ENCODE peak calls at places on chromosomes 5 and 9, in nine cellular contexts. One of them, this sample, is unnamed.

GRCh38 chr5:123549256-123549904 is 37.4 kb downstream of the CSNK1G3 start:
- DNase-seq in cardiac muscle cell: no peak
- DNase-seq in A549: no peak
- DNase-seq in heart left ventricle: no peak
- DNase-seq in thyroid gland: no peak
- DNase-seq in heart right ventricle: no peak
- DNase-seq in upper lobe of right lung: no peak
- DNase-seq in right lobe of liver: no peak
- DNase-seq in mesendoderm: no peak
- DNase-seq in this sample: no peak

GRCh38 chr5:56443826-56444225 is 210.7 kb upstream of the ANKRD55 start:
- DNase-seq in cardiac muscle cell: no peak
- DNase-seq in A549: no peak
- DNase-seq in heart left ventricle: no peak
- DNase-seq in thyroid gland: no peak
- DNase-seq in heart right ventricle: no peak
- DNase-seq in upper lobe of right lung: no peak
- DNase-seq in right lobe of liver: no peak
- DNase-seq in mesendoderm: no peak
- DNase-seq in this sample: no peak

GRCh38 chr5:108321341-108321740 is 60.6 kb downstream of the FBXL17 start:
- DNase-seq in cardiac muscle cell: no peak
- DNase-seq in A549: no peak
- DNase-seq in heart left ventricle: no peak
- DNase-seq in thyroid gland: no peak
- DNase-seq in heart right ventricle: no peak
- DNase-seq in upper lobe of right lung: no peak
- DNase-seq in right lobe of liver: no peak
- DNase-seq in mesendoderm: no peak
- DNase-seq in this sample: no peak

GRCh38 chr9:84111726-84112125 is 131.1 kb downstream of the RMI1 start:
- DNase-seq in cardiac muscle cell: no peak
- DNase-seq in A549: no peak
- DNase-seq in heart left ventricle: no peak
- DNase-seq in thyroid gland: no peak
- DNase-seq in heart right ventricle: no peak
- DNase-seq in upper lobe of right lung: no peak
- DNase-seq in right lobe of liver: no peak
- DNase-seq in mesendoderm: no peak
- DNase-seq in this sample: no peak

GRCh38 chr9:93126825-93127368 is 7.2 kb downstream of the NINJ1 start:
- DNase-seq in cardiac muscle cell: peak; percentile 53
- DNase-seq in A549: no peak
- DNase-seq in heart left ventricle: peak; percentile 59
- DNase-seq in thyroid gland: peak; percentile 73
- DNase-seq in heart right ventricle: no peak
- DNase-seq in upper lobe of right lung: peak; percentile 72
- DNase-seq in right lobe of liver: peak; percentile 46
- DNase-seq in mesendoderm: peak; percentile 61
- DNase-seq in this sample: peak; percentile 16

GRCh38 chr5:62720036-62720441 is 141.4 kb downstream of the LRRC70 start:
- DNase-seq in cardiac muscle cell: peak; percentile 55
- DNase-seq in A549: peak; percentile 37
- DNase-seq in heart left ventricle: no peak
- DNase-seq in thyroid gland: peak; percentile 57
- DNase-seq in heart right ventricle: no peak
- DNase-seq in upper lobe of right lung: no peak
- DNase-seq in right lobe of liver: no peak
- DNase-seq in mesendoderm: peak; percentile 76
- DNase-seq in this sample: no peak

GRCh38 chr9:33229359-33230120 is 10.4 kb upstream of the SPINK4 start:
- DNase-seq in cardiac muscle cell: no peak
- DNase-seq in A549: peak; percentile 82
- DNase-seq in heart left ventricle: no peak
- DNase-seq in thyroid gland: peak; percentile 24
- DNase-seq in heart right ventricle: no peak
- DNase-seq in upper lobe of right lung: peak; percentile 88
- DNase-seq in right lobe of liver: no peak
- DNase-seq in mesendoderm: peak; percentile 50
- DNase-seq in this sample: no peak

GRCh38 chr9:97954550-97954989 is 16.6 kb upstream of the HEMGN start:
- DNase-seq in cardiac muscle cell: peak; percentile 77
- DNase-seq in A549: peak; percentile 76
- DNase-seq in heart left ventricle: peak; percentile 27
- DNase-seq in thyroid gland: peak; percentile 64
- DNase-seq in heart right ventricle: no peak
- DNase-seq in upper lobe of right lung: no peak
- DNase-seq in right lobe of liver: peak; percentile 64
- DNase-seq in mesendoderm: peak; percentile 85
- DNase-seq in this sample: no peak

GRCh38 chr5:176956756-176957155 is 49.8 kb downstream of the UIMC1 start:
- DNase-seq in cardiac muscle cell: no peak
- DNase-seq in A549: no peak
- DNase-seq in heart left ventricle: no peak
- DNase-seq in thyroid gland: no peak
- DNase-seq in heart right ventricle: no peak
- DNase-seq in upper lobe of right lung: no peak
- DNase-seq in right lobe of liver: no peak
- DNase-seq in mesendoderm: no peak
- DNase-seq in this sample: no peak

GRCh38 chr9:108078823-108079222 is 589.3 kb upstream of the KLF4 start:
- DNase-seq in cardiac muscle cell: no peak
- DNase-seq in A549: no peak
- DNase-seq in heart left ventricle: no peak
- DNase-seq in thyroid gland: no peak
- DNase-seq in heart right ventricle: no peak
- DNase-seq in upper lobe of right lung: no peak
- DNase-seq in right lobe of liver: no peak
- DNase-seq in mesendoderm: no peak
- DNase-seq in this sample: no peak

GRCh38 chr5:107979272-107979671 is 308.5 kb upstream of the EFNA5 start:
- DNase-seq in cardiac muscle cell: no peak
- DNase-seq in A549: no peak
- DNase-seq in heart left ventricle: no peak
- DNase-seq in thyroid gland: no peak
- DNase-seq in heart right ventricle: no peak
- DNase-seq in upper lobe of right lung: no peak
- DNase-seq in right lobe of liver: no peak
- DNase-seq in mesendoderm: no peak
- DNase-seq in this sample: no peak

GRCh38 chr5:81829242-81829641 is 78.3 kb upstream of the SSBP2 start:
- DNase-seq in cardiac muscle cell: no peak
- DNase-seq in A549: no peak
- DNase-seq in heart left ventricle: no peak
- DNase-seq in thyroid gland: no peak
- DNase-seq in heart right ventricle: no peak
- DNase-seq in upper lobe of right lung: no peak
- DNase-seq in right lobe of liver: peak; percentile 70
- DNase-seq in mesendoderm: no peak
- DNase-seq in this sample: no peak

GRCh38 chr5:159825551-159826051 is 90.7 kb upstream of the ADRA1B start:
- DNase-seq in cardiac muscle cell: no peak
- DNase-seq in A549: no peak
- DNase-seq in heart left ventricle: no peak
- DNase-seq in thyroid gland: peak; percentile 92
- DNase-seq in heart right ventricle: no peak
- DNase-seq in upper lobe of right lung: peak; percentile 87
- DNase-seq in right lobe of liver: no peak
- DNase-seq in mesendoderm: no peak
- DNase-seq in this sample: no peak

GRCh38 chr9:92980085-92980745 is 32.9 kb downstream of the FGD3 start:
- DNase-seq in cardiac muscle cell: no peak
- DNase-seq in A549: no peak
- DNase-seq in heart left ventricle: no peak
- DNase-seq in thyroid gland: no peak
- DNase-seq in heart right ventricle: no peak
- DNase-seq in upper lobe of right lung: no peak
- DNase-seq in right lobe of liver: no peak
- DNase-seq in mesendoderm: no peak
- DNase-seq in this sample: no peak

GRCh38 chr5:135387629-135387960 is 11.4 kb downstream of the MACROH2A1 start:
- DNase-seq in cardiac muscle cell: no peak
- DNase-seq in A549: no peak
- DNase-seq in heart left ventricle: no peak
- DNase-seq in thyroid gland: no peak
- DNase-seq in heart right ventricle: no peak
- DNase-seq in upper lobe of right lung: no peak
- DNase-seq in right lobe of liver: no peak
- DNase-seq in mesendoderm: no peak
- DNase-seq in this sample: no peak
- H3K4me1 ChIP-seq in cardiac muscle cell: peaks cover 59% of the 10 kb centered on the region
- H3K4me1 ChIP-seq in A549: peaks cover 22% of the 10 kb centered on the region
- H3K4me1 ChIP-seq in heart left ventricle: peaks cover 90% of the 10 kb centered on the region
- H3K4me1 ChIP-seq in thyroid gland: no peaks in the 10 kb centered on the region
- H3K4me1 ChIP-seq in heart right ventricle: peaks cover 74% of the 10 kb centered on the region
- H3K4me1 ChIP-seq in upper lobe of right lung: peaks cover 47% of the 10 kb centered on the region
- H3K4me1 ChIP-seq in right lobe of liver: no peaks in the 10 kb centered on the region
- H3K4me1 ChIP-seq in mesendoderm: no peaks in the 10 kb centered on the region
- H3K4me1 ChIP-seq in this sample: peaks cover 18% of the 10 kb centered on the region

GRCh38 chr5:58455495-58455894 is 4.4 kb downstream of the PLK2 start:
- DNase-seq in cardiac muscle cell: no peak
- DNase-seq in A549: no peak
- DNase-seq in heart left ventricle: no peak
- DNase-seq in thyroid gland: no peak
- DNase-seq in heart right ventricle: no peak
- DNase-seq in upper lobe of right lung: no peak
- DNase-seq in right lobe of liver: no peak
- DNase-seq in mesendoderm: no peak
- DNase-seq in this sample: no peak

GRCh38 chr5:58455066-58455465 is 4.8 kb downstream of the PLK2 start:
- DNase-seq in cardiac muscle cell: peak; percentile 27
- DNase-seq in A549: no peak
- DNase-seq in heart left ventricle: no peak
- DNase-seq in thyroid gland: no peak
- DNase-seq in heart right ventricle: no peak
- DNase-seq in upper lobe of right lung: no peak
- DNase-seq in right lobe of liver: no peak
- DNase-seq in mesendoderm: no peak
- DNase-seq in this sample: peak; percentile 9

GRCh38 chr5:58457040-58457439 is 2.8 kb downstream of the PLK2 start:
- DNase-seq in cardiac muscle cell: no peak
- DNase-seq in A549: no peak
- DNase-seq in heart left ventricle: no peak
- DNase-seq in thyroid gland: no peak
- DNase-seq in heart right ventricle: no peak
- DNase-seq in upper lobe of right lung: no peak
- DNase-seq in right lobe of liver: no peak
- DNase-seq in mesendoderm: no peak
- DNase-seq in this sample: no peak

GRCh38 chr5:58456486-58456885 is 3.4 kb downstream of the PLK2 start:
- DNase-seq in cardiac muscle cell: no peak
- DNase-seq in A549: no peak
- DNase-seq in heart left ventricle: no peak
- DNase-seq in thyroid gland: no peak
- DNase-seq in heart right ventricle: no peak
- DNase-seq in upper lobe of right lung: no peak
- DNase-seq in right lobe of liver: no peak
- DNase-seq in mesendoderm: no peak
- DNase-seq in this sample: no peak

GRCh38 chr5:58455966-58456365 is 3.9 kb downstream of the PLK2 start:
- DNase-seq in cardiac muscle cell: no peak
- DNase-seq in A549: no peak
- DNase-seq in heart left ventricle: peak; percentile 41
- DNase-seq in thyroid gland: no peak
- DNase-seq in heart right ventricle: no peak
- DNase-seq in upper lobe of right lung: no peak
- DNase-seq in right lobe of liver: no peak
- DNase-seq in mesendoderm: no peak
- DNase-seq in this sample: no peak
- H3K4me3 ChIP-seq in cardiac muscle cell: no peak overlapping the region
- H3K4me3 ChIP-seq in A549: peak overlapping the region; percentile 91
- H3K4me3 ChIP-seq in heart left ventricle: peak overlapping the region; percentile 97
- H3K4me3 ChIP-seq in thyroid gland: peak overlapping the region; percentile 4
- H3K4me3 ChIP-seq in heart right ventricle: peak overlapping the region; percentile 94
- H3K4me3 ChIP-seq in upper lobe of right lung: peak overlapping the region; percentile 80
- H3K4me3 ChIP-seq in right lobe of liver: no peak overlapping the region
- H3K4me3 ChIP-seq in mesendoderm: no peak overlapping the region
- H3K4me3 ChIP-seq in this sample: peak overlapping the region; percentile 83

DNA sequence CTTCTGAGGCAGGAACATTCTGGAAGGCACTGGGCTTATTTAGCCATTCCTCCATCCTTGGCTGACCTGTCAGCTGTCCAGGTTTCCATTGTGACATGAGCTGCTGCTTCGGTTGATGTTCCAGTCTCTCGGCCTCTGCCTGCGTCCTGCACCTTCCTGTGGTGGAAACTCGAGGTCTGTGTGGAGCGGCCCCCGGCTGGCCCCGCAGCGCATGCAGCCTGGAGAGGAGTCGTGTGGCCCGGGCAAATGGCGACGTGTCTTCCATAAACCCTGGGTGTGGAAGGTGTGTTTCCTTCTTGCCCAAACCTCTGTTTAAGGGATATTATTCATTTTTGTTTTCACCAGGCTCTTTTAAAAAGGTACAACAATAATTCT is 36.5 kb upstream of the SLC9A3 start:
- DNase-seq in cardiac muscle cell: no peak
- DNase-seq in A549: no peak
- DNase-seq in heart left ventricle: no peak
- DNase-seq in thyroid gland: peak; percentile 17
- DNase-seq in heart right ventricle: no peak
- DNase-seq in upper lobe of right lung: no peak
- DNase-seq in right lobe of liver: no peak
- DNase-seq in mesendoderm: no peak
- DNase-seq in this sample: no peak
- H3K27ac ChIP-seq in cardiac muscle cell: no peak overlapping the region
- H3K27ac ChIP-seq in A549: no peak overlapping the region
- H3K27ac ChIP-seq in heart left ventricle: no peak overlapping the region
- H3K27ac ChIP-seq in thyroid gland: no peak overlapping the region
- H3K27ac ChIP-seq in heart right ventricle: no peak overlapping the region
- H3K27ac ChIP-seq in upper lobe of right lung: no peak overlapping the region
- H3K27ac ChIP-seq in right lobe of liver: no peak overlapping the region
- H3K27ac ChIP-seq in mesendoderm: no peak overlapping the region
- H3K27ac ChIP-seq in this sample: no peak overlapping the region

DNA sequence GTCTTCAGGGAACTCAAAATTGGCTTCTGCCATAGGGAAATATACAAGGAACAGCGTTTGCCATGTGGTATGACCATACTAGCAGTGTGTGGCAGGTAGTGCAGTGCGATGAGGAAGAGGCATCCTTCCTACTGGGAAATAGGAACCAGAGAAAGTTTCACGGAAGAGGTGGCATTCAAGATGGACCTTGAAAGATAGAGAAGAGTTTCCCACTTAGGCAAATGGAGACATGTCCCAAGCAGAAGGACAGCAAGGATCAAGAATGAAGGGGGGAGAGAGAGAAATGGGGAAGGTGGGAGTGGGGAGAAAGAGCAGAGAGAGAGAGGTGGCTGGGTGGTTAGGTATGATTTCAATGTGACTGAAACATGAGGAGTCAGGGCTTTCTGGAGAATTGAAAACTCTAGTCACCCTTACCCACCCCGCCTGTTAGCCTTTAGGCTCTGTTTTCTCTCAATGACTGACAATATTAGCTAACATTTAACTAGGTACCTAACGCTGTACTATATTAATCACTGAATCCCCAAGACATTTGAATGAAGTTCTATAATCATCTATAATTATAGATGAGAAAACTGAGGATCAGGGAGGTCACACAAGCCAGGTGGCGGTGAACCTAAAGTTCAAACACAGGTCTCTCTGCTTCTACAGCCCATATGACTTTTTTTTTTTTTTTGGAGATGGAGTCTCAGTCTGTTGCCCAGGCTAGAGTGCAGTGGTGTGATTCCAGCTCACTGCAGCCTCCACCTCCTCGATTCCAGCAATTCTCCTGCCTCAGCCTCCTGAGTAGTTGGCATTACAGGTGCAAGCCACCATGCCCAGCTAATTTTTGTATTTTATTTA is 171.3 kb downstream of the NR3C1 start:
- DNase-seq in cardiac muscle cell: no peak
- DNase-seq in A549: no peak
- DNase-seq in heart left ventricle: no peak
- DNase-seq in thyroid gland: no peak
- DNase-seq in heart right ventricle: no peak
- DNase-seq in upper lobe of right lung: no peak
- DNase-seq in right lobe of liver: no peak
- DNase-seq in mesendoderm: no peak
- DNase-seq in this sample: no peak
- H3K4me1 ChIP-seq in cardiac muscle cell: peaks cover 5% of the 10 kb centered on the region
- H3K4me1 ChIP-seq in A549: peaks cover 31% of the 10 kb centered on the region
- H3K4me1 ChIP-seq in heart left ventricle: peaks cover 17% of the 10 kb centered on the region
- H3K4me1 ChIP-seq in thyroid gland: no peaks in the 10 kb centered on the region
- H3K4me1 ChIP-seq in heart right ventricle: peaks cover 14% of the 10 kb centered on the region
- H3K4me1 ChIP-seq in upper lobe of right lung: peaks cover 10% of the 10 kb centered on the region
- H3K4me1 ChIP-seq in right lobe of liver: peaks cover 42% of the 10 kb centered on the region
- H3K4me1 ChIP-seq in mesendoderm: no peaks in the 10 kb centered on the region
- H3K4me1 ChIP-seq in this sample: no peaks in the 10 kb centered on the region